ENCODE peak calls at places on chromosomes 3 and 15, in eight cellular contexts. One of them, this sample, is unnamed.

GRCh38 chr3:23319913-23320312 is 116.8 kb downstream of the UBE2E2 start:
- DNase-seq in esophagus muscularis mucosa: no peak
- DNase-seq in stomach: no peak
- DNase-seq in sigmoid colon: no peak
- DNase-seq in GM23338: no peak
- DNase-seq in transverse colon: no peak
- DNase-seq in spleen: no peak
- DNase-seq in Panc1: no peak
- DNase-seq in this sample: no peak

GRCh38 chr15:99407716-99408115 is 156.4 kb downstream of the LRRC28 start:
- DNase-seq in esophagus muscularis mucosa: peak; percentile 90
- DNase-seq in stomach: no peak
- DNase-seq in sigmoid colon: no peak
- DNase-seq in GM23338: no peak
- DNase-seq in transverse colon: no peak
- DNase-seq in spleen: no peak
- DNase-seq in Panc1: no peak
- DNase-seq in this sample: no peak

GRCh38 chr15:99121207-99121606 is 16.3 kb downstream of the SYNM start:
- DNase-seq in esophagus muscularis mucosa: no peak
- DNase-seq in stomach: no peak
- DNase-seq in sigmoid colon: peak; percentile 70
- DNase-seq in GM23338: no peak
- DNase-seq in transverse colon: no peak
- DNase-seq in spleen: no peak
- DNase-seq in Panc1: no peak
- DNase-seq in this sample: no peak

GRCh38 chr15:98651581-98652220 is 3.4 kb downstream of the IGF1R start:
- DNase-seq in esophagus muscularis mucosa: no peak
- DNase-seq in stomach: no peak
- DNase-seq in sigmoid colon: no peak
- DNase-seq in GM23338: no peak
- DNase-seq in transverse colon: no peak
- DNase-seq in spleen: no peak
- DNase-seq in Panc1: no peak
- DNase-seq in this sample: no peak

GRCh38 chr3:126347543-126348161 is 9.6 kb downstream of the KLF15 start:
- DNase-seq in esophagus muscularis mucosa: no peak
- DNase-seq in stomach: peak; percentile 22
- DNase-seq in sigmoid colon: peak; percentile 66
- DNase-seq in GM23338: no peak
- DNase-seq in transverse colon: no peak
- DNase-seq in spleen: peak; percentile 45
- DNase-seq in Panc1: no peak
- DNase-seq in this sample: no peak

GRCh38 chr15:93288718-93289117 is 199.7 kb upstream of the RGMA start:
- DNase-seq in esophagus muscularis mucosa: no peak
- DNase-seq in stomach: no peak
- DNase-seq in sigmoid colon: no peak
- DNase-seq in GM23338: no peak
- DNase-seq in transverse colon: no peak
- DNase-seq in spleen: no peak
- DNase-seq in Panc1: no peak
- DNase-seq in this sample: no peak

GRCh38 chr15:68806220-68807105 is 14.2 kb downstream of the ANP32A start:
- DNase-seq in esophagus muscularis mucosa: no peak
- DNase-seq in stomach: no peak
- DNase-seq in sigmoid colon: peak; percentile 68
- DNase-seq in GM23338: no peak
- DNase-seq in transverse colon: peak; percentile 5
- DNase-seq in spleen: no peak
- DNase-seq in Panc1: no peak
- DNase-seq in this sample: no peak

GRCh38 chr3:108221403-108221802 is 821 bp downstream of the IFT57 start:
- DNase-seq in esophagus muscularis mucosa: no peak
- DNase-seq in stomach: no peak
- DNase-seq in sigmoid colon: no peak
- DNase-seq in GM23338: no peak
- DNase-seq in transverse colon: no peak
- DNase-seq in spleen: no peak
- DNase-seq in Panc1: no peak
- DNase-seq in this sample: no peak

GRCh38 chr15:57510647-57511046 is 81.1 kb upstream of the MYZAP start:
- DNase-seq in esophagus muscularis mucosa: no peak
- DNase-seq in stomach: peak; percentile 84
- DNase-seq in sigmoid colon: no peak
- DNase-seq in GM23338: no peak
- DNase-seq in transverse colon: no peak
- DNase-seq in spleen: no peak
- DNase-seq in Panc1: no peak
- DNase-seq in this sample: no peak

GRCh38 chr3:176814252-176814651 is 383.0 kb downstream of the TBL1XR1 start:
- DNase-seq in esophagus muscularis mucosa: no peak
- DNase-seq in stomach: peak; percentile 41
- DNase-seq in sigmoid colon: peak; percentile 71
- DNase-seq in GM23338: peak; percentile 95
- DNase-seq in transverse colon: peak; percentile 61
- DNase-seq in spleen: no peak
- DNase-seq in Panc1: peak; percentile 12
- DNase-seq in this sample: no peak

GRCh38 chr3:39443530-39443929 is 23.9 kb upstream of the MOBP start:
- DNase-seq in esophagus muscularis mucosa: no peak
- DNase-seq in stomach: no peak
- DNase-seq in sigmoid colon: no peak
- DNase-seq in GM23338: peak; percentile 65
- DNase-seq in transverse colon: no peak
- DNase-seq in spleen: no peak
- DNase-seq in Panc1: no peak
- DNase-seq in this sample: no peak

GRCh38 chr15:65757256-65757655 is 34.8 kb downstream of the DENND4A start:
- DNase-seq in esophagus muscularis mucosa: no peak
- DNase-seq in stomach: no peak
- DNase-seq in sigmoid colon: no peak
- DNase-seq in GM23338: no peak
- DNase-seq in transverse colon: no peak
- DNase-seq in spleen: no peak
- DNase-seq in Panc1: no peak
- DNase-seq in this sample: no peak

GRCh38 chr3:193775421-193776077 is 182.5 kb downstream of the OPA1 start:
- DNase-seq in esophagus muscularis mucosa: no peak
- DNase-seq in stomach: no peak
- DNase-seq in sigmoid colon: peak; percentile 34
- DNase-seq in GM23338: peak; percentile 71
- DNase-seq in transverse colon: no peak
- DNase-seq in spleen: no peak
- DNase-seq in Panc1: no peak
- DNase-seq in this sample: no peak

GRCh38 chr3:9916734-9917680 is at the start of gene IL17RC:
- DNase-seq in esophagus muscularis mucosa: peak; percentile 98
- DNase-seq in stomach: peak; percentile 88
- DNase-seq in sigmoid colon: peak; percentile 98
- DNase-seq in GM23338: peak; percentile 91
- DNase-seq in transverse colon: peak; percentile 92
- DNase-seq in spleen: peak; percentile 90
- DNase-seq in Panc1: no peak
- DNase-seq in this sample: peak; percentile 93

GRCh38 chr3:56860351-56860750 is 58.6 kb upstream of the ARHGEF3 start:
- DNase-seq in esophagus muscularis mucosa: no peak
- DNase-seq in stomach: no peak
- DNase-seq in sigmoid colon: no peak
- DNase-seq in GM23338: no peak
- DNase-seq in transverse colon: no peak
- DNase-seq in spleen: no peak
- DNase-seq in Panc1: no peak
- DNase-seq in this sample: no peak

GRCh38 chr3:88418219-88418618 is 268.5 kb downstream of the C3orf38 start:
- DNase-seq in esophagus muscularis mucosa: no peak
- DNase-seq in stomach: no peak
- DNase-seq in sigmoid colon: no peak
- DNase-seq in GM23338: no peak
- DNase-seq in transverse colon: no peak
- DNase-seq in spleen: no peak
- DNase-seq in Panc1: no peak
- DNase-seq in this sample: no peak
- TF ChIP-seq POLR2AphosphoS5 in esophagus muscularis mucosa: no peak
- TF ChIP-seq POLR2AphosphoS5 in stomach: no peak
- TF ChIP-seq POLR2AphosphoS5 in sigmoid colon: no peak
- TF ChIP-seq POLR2AphosphoS5 in GM23338: no peak
- TF ChIP-seq POLR2AphosphoS5 in transverse colon: no peak
- TF ChIP-seq POLR2AphosphoS5 in spleen: no peak
- TF ChIP-seq POLR2AphosphoS5 in Panc1: no peak
- TF ChIP-seq POLR2AphosphoS5 in this sample: no peak

DNA sequence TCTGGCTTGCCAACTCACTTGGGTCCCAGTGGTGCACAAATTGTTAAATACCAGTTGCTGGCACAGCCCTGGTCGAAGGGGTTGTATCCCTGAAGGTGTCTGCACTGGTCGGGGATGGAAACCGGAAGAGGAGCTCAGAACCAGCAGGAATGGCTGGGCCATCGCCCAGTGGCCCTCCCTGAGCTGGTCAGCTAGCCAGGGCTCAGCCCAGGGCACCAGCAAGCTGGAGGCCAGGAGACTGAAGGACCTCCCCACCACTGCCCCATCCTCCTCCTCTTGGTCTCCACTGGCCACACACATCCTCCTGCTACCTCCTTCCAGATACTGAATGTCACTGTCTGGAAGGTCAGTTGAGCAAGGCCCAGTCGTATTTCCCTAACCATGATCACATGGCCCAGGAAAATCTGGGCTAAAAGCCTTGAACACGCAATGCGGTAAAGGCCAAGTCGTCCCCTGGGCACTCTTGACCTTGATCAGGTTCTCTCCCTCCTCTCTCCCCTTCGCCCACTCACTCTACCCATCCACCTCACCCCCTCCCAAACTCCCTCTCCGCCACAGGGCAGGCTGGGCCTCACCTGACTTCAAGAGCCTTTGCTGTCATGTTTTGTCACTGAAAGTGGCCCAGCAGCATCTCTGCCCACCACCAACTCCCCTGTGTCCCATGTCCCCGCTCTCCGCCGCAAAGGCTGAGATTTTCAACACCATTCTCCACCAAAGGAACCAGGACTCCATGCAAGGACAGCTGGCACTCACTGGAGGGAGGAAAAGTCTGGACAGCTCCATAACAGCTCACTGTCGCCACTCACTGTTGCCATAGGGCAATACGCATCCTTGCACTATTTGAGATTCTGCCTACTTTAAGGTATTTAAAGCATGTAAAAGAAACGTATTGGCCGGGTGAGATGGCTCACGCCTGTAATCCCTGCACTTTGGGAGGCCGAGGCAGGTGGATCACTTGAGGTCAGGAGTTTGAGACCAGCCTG is 12.1 kb downstream of the ZDHHC19 start:
- DNase-seq in esophagus muscularis mucosa: no peak
- DNase-seq in stomach: no peak
- DNase-seq in sigmoid colon: no peak
- DNase-seq in GM23338: peak; percentile 64
- DNase-seq in transverse colon: no peak
- DNase-seq in spleen: peak; percentile 64
- DNase-seq in Panc1: no peak
- DNase-seq in this sample: no peak
- TF ChIP-seq CTCF in esophagus muscularis mucosa: no peak
- TF ChIP-seq CTCF in stomach: no peak
- TF ChIP-seq CTCF in sigmoid colon: no peak
- TF ChIP-seq CTCF in GM23338: peak; percentile 64
- TF ChIP-seq CTCF in transverse colon: no peak
- TF ChIP-seq CTCF in spleen: no peak
- TF ChIP-seq CTCF in Panc1: no peak
- TF ChIP-seq CTCF in this sample: no peak

GRCh38 chr15:59993041-59993750 is 10.9 kb upstream of the FOXB1 start:
- DNase-seq in esophagus muscularis mucosa: no peak
- DNase-seq in stomach: no peak
- DNase-seq in sigmoid colon: no peak
- DNase-seq in GM23338: peak; percentile 68
- DNase-seq in transverse colon: no peak
- DNase-seq in spleen: no peak
- DNase-seq in Panc1: no peak
- DNase-seq in this sample: no peak
- H3K27me3 ChIP-seq in esophagus muscularis mucosa: no peaks in the 10 kb centered on the region
- H3K27me3 ChIP-seq in stomach: peaks cover 97% of the 10 kb centered on the region
- H3K27me3 ChIP-seq in sigmoid colon: peaks cover 92% of the 10 kb centered on the region
- H3K27me3 ChIP-seq in GM23338: peaks cover 23% of the 10 kb centered on the region
- H3K27me3 ChIP-seq in transverse colon: peaks cover 97% of the 10 kb centered on the region
- H3K27me3 ChIP-seq in spleen: peaks cover 9% of the 10 kb centered on the region
- H3K27me3 ChIP-seq in Panc1: peaks cover 33% of the 10 kb centered on the region
- H3K27me3 ChIP-seq in this sample: peaks cover 87% of the 10 kb centered on the region

GRCh38 chr15:70474367-70474681 is 289.0 kb downstream of the UACA start:
- DNase-seq in esophagus muscularis mucosa: no peak
- DNase-seq in stomach: no peak
- DNase-seq in sigmoid colon: peak; percentile 80
- DNase-seq in GM23338: no peak
- DNase-seq in transverse colon: no peak
- DNase-seq in spleen: no peak
- DNase-seq in Panc1: no peak
- DNase-seq in this sample: no peak
- TF ChIP-seq POLR2AphosphoS5 in esophagus muscularis mucosa: no peak
- TF ChIP-seq POLR2AphosphoS5 in stomach: no peak
- TF ChIP-seq POLR2AphosphoS5 in sigmoid colon: peak; percentile 36
- TF ChIP-seq POLR2AphosphoS5 in GM23338: no peak
- TF ChIP-seq POLR2AphosphoS5 in transverse colon: no peak
- TF ChIP-seq POLR2AphosphoS5 in spleen: no peak
- TF ChIP-seq POLR2AphosphoS5 in Panc1: no peak
- TF ChIP-seq POLR2AphosphoS5 in this sample: no peak

GRCh38 chr15:62648954-62649353 is 393.6 kb upstream of the TPM1 start:
- DNase-seq in esophagus muscularis mucosa: peak; percentile 53
- DNase-seq in stomach: no peak
- DNase-seq in sigmoid colon: no peak
- DNase-seq in GM23338: peak; percentile 56
- DNase-seq in transverse colon: no peak
- DNase-seq in spleen: no peak
- DNase-seq in Panc1: no peak
- DNase-seq in this sample: no peak
- TF ChIP-seq CTCF in esophagus muscularis mucosa: no peak
- TF ChIP-seq CTCF in stomach: no peak
- TF ChIP-seq CTCF in sigmoid colon: peak; percentile 46
- TF ChIP-seq CTCF in GM23338: peak; percentile 69
- TF ChIP-seq CTCF in transverse colon: no peak
- TF ChIP-seq CTCF in spleen: peak; percentile 25
- TF ChIP-seq CTCF in Panc1: peak; percentile 60
- TF ChIP-seq CTCF in this sample: no peak